ENCODE peak calls at places on chromosome 22, in eight cellular contexts. Q is dorsolateral prefrontal cortex, C is endodermal cell, B is right atrium auricular region, X is transverse colon, P is substantia nigra, E is brain microvascular endothelial cell, W is spleen. D is an unnamed sample.

GRCh38 chr22:37563153-37564081 is 3.1 kb downstream of the CDC42EP1 start:
- DNase-seq in Q (peak), C (peak), B (peak), X (peak), P (peak), E (peak), W (no peak), D (peak)

GRCh38 chr22:41902932-41903421 is 11.9 kb downstream of the SHISA8 start:
- DNase-seq in Q (no peak), C (peak), B (no peak), X (no peak), P (no peak), E (no peak), W (no peak), D (peak)

GRCh38 chr22:29266564-29267461 is 968 bp downstream of the RHBDD3 start:
- DNase-seq in Q (peak), C (peak), B (peak), X (no peak), P (no peak), E (no peak), W (peak), D (peak)

GRCh38 chr22:33480118-33480517 is 421.9 kb upstream of the SYN3 start:
- DNase-seq in Q (no peak), C (no peak), B (no peak), X (no peak), P (no peak), E (no peak), W (no peak), D (no peak)

GRCh38 chr22:38735126-38735464 is 20.7 kb downstream of the SUN2 start:
- DNase-seq in Q (no peak), C (no peak), B (no peak), X (no peak), P (no peak), E (no peak), W (peak), D (no peak)

GRCh38 chr22:29842740-29843139 is 4.7 kb upstream of the ASCC2 start:
- DNase-seq in Q (no peak), C (no peak), B (peak), X (no peak), P (no peak), E (peak), W (no peak), D (peak)

GRCh38 chr22:36244522-36245391 is 5.4 kb upstream of the APOL2 start:
- DNase-seq in Q (no peak), C (no peak), B (no peak), X (no peak), P (no peak), E (no peak), W (no peak), D (no peak)

GRCh38 chr22:38273135-38273761 is 438 bp upstream of the TMEM184B start:
- DNase-seq in Q (no peak), C (no peak), B (no peak), X (no peak), P (no peak), E (no peak), W (no peak), D (no peak)

GRCh38 chr22:33600113-33600512 is 320.2 kb downstream of the LARGE1 start:
- DNase-seq in Q (no peak), C (no peak), B (no peak), X (no peak), P (no peak), E (no peak), W (no peak), D (no peak)

GRCh38 chr22:38862375-38863329 is 9.4 kb downstream of the CBX6 start:
- DNase-seq in Q (no peak), C (peak), B (no peak), X (peak), P (no peak), E (no peak), W (no peak), D (peak)

GRCh38 chr22:37674951-37675929 is at the start of gene LGALS1:
- DNase-seq in Q (peak), C (peak), B (peak), X (peak), P (peak), E (peak), W (peak), D (peak)

GRCh38 chr22:33274214-33274828 is 216.1 kb upstream of the SYN3 start:
- DNase-seq in Q (no peak), C (peak), B (no peak), X (peak), P (no peak), E (no peak), W (peak), D (peak)

GRCh38 chr22:23065495-23066122 is 4.7 kb upstream of the GNAZ start:
- DNase-seq in Q (peak), C (peak), B (peak), X (no peak), P (no peak), E (no peak), W (peak), D (peak)

DNA sequence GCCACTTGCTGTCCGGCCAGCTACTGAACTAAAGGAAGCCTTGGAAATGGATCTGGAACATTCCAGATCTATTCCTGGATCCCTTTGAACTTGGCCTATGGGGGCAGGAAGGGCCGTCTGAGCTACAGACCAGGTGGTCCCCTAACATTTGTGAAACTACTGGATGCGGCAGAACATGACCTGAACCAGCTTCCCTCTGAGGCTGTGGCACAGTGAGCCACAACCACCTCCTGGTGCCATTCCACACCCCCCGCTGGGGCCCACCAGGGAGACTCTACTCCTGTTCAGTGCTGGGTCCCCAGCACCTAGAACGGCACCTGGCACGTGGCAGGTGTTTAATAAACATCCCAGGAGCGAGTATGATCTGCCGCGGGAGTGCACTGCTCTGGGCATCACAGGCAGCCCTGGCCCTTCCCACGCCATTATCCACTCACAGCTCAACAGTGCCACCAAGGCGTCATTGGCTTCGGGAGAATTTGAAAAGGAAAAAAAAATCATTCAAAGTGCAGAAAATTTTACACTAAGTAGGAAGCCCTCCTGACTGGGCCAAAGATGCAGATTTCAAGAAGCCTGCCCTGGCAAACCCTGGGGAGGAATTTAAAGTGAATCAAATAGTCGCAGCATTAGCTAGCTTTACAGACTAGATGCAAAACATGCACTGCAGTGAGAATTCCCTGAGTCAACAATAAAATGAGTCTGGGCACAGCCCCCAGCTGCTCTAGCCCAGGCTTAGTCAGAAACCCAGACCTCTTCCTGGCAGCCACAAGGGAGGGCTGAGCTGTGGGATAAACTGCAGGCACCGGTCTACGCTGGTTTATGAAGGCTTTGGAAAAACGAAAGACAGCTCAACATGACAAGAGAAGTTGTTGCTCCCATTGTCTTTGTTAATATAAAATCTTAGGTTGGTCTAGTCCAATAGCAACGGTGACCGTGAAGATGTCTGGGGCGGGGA is 14.3 kb upstream of the EFCAB6 start:
- DNase-seq in Q (no peak), C (peak), B (no peak), X (no peak), P (no peak), E (peak), W (no peak), D (peak)
- H3K27ac ChIP-seq in Q (peak), C (no peak), B (peak), X (peak), P (no peak), E (no peak), W (no peak), D (peak)

GRCh38 chr22:45224988-45225731 is 15.5 kb downstream of the KIAA0930 start:
- DNase-seq in Q (peak), C (peak), B (no peak), X (no peak), P (peak), E (no peak), W (peak), D (no peak)

GRCh38 chr22:45225732-45226560 is 14.7 kb downstream of the KIAA0930 start:
- DNase-seq in Q (peak), C (peak), B (peak), X (peak), P (peak), E (no peak), W (peak), D (peak)

GRCh38 chr22:45224331-45224730 is 16.4 kb downstream of the KIAA0930 start:
- DNase-seq in Q (no peak), C (peak), B (no peak), X (no peak), P (no peak), E (no peak), W (peak), D (no peak)

GRCh38 chr22:45221201-45221600 is 19.5 kb downstream of the KIAA0930 start:
- DNase-seq in Q (no peak), C (no peak), B (no peak), X (no peak), P (no peak), E (no peak), W (no peak), D (no peak)

DNA sequence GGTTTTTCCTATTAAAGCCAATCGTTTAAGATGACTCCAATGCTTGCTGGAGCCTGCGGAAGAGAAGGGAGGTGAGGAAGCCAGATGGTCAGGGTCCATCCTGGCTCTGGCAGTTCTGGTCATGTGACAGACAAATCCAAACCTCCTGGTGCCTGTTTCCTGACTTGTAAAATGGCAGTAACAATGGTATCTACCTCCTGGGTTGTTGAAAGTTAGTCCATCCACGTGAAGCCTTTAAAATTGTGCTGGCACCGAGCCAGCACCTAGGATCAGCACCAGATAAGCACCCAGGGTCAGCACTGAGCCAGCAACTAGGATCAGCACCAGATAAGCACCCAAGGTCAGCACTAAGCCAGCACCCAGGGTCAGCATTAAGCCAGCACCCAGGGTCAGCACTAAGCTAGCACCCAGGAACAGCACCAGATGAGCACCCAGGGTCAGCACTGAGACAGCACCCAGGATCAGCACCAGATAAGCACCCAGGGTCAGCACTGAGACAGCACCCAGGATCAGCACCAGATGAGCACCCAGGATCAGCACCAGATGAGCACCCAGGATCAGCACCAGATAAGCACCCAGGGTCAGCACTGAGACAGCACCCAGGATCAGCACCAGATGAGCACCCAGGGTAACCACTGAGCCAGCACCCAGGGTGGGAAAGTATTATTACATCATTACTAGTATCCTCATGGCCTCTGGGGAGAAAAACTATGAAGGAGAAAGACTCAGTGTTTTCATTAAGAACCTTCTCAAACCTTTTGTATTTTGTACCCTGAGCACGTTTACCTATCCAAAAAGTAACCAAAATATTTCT is 17.2 kb downstream of the KIAA0930 start:
- DNase-seq in Q (no peak), C (peak), B (no peak), X (no peak), P (no peak), E (no peak), W (peak), D (no peak)
- H3K27ac ChIP-seq in Q (peak), C (no peak), B (no peak), X (no peak), P (peak), E (no peak), W (peak), D (no peak)

GRCh38 chr22:19580291-19580890 is 56.2 kb upstream of the CLDN5 start:
- DNase-seq in Q (no peak), C (no peak), B (no peak), X (no peak), P (no peak), E (no peak), W (no peak), D (no peak)
- H3K27ac ChIP-seq in Q (no peak), C (no peak), B (no peak), X (no peak), P (no peak), E (no peak), W (no peak), D (no peak)

GRCh38 chr22:49968831-49969661 is 8.5 kb downstream of the PIM3 start:
- DNase-seq in Q (peak), C (peak), B (no peak), X (no peak), P (no peak), E (no peak), W (peak), D (peak)

GRCh38 chr22:49971232-49972162 is 10.9 kb downstream of the PIM3 start:
- DNase-seq in Q (peak), C (peak), B (peak), X (peak), P (peak), E (peak), W (peak), D (peak)

GRCh38 chr22:49969751-49970527 is 9.4 kb downstream of the PIM3 start:
- DNase-seq in Q (peak), C (peak), B (no peak), X (no peak), P (no peak), E (no peak), W (peak), D (peak)

GRCh38 chr22:49972163-49973017 is 11.8 kb downstream of the PIM3 start:
- DNase-seq in Q (no peak), C (peak), B (no peak), X (no peak), P (no peak), E (no peak), W (peak), D (peak)

GRCh38 chr22:49970528-49971231 is 10.1 kb downstream of the PIM3 start:
- DNase-seq in Q (peak), C (peak), B (peak), X (peak), P (peak), E (peak), W (peak), D (peak)
- H3K27ac ChIP-seq in Q (peak), C (no peak), B (peak), X (peak), P (peak), E (peak), W (peak), D (peak)

DNA sequence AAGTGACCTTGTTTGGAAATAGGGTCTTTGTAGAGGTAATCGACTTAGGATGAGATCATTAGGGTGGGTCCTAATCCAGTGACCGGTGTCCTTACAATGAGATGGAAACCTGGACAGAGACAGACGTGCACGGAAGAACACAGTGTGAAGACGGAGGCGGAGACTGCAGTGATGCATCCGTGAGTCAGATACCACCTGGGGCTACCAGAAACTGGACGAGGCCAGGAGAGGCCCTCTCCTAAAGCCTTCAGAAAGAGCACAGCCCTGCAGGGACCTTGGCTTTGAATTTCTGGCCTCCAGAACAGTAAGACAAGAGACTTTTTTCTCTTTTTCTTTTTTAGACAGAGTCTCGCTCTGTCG is 82.5 kb downstream of the CELSR1 start:
- DNase-seq in Q (no peak), C (no peak), B (no peak), X (no peak), P (no peak), E (no peak), W (no peak), D (no peak)
- H3K27ac ChIP-seq in Q (no peak), C (no peak), B (no peak), X (no peak), P (no peak), E (no peak), W (no peak), D (no peak)

DNA sequence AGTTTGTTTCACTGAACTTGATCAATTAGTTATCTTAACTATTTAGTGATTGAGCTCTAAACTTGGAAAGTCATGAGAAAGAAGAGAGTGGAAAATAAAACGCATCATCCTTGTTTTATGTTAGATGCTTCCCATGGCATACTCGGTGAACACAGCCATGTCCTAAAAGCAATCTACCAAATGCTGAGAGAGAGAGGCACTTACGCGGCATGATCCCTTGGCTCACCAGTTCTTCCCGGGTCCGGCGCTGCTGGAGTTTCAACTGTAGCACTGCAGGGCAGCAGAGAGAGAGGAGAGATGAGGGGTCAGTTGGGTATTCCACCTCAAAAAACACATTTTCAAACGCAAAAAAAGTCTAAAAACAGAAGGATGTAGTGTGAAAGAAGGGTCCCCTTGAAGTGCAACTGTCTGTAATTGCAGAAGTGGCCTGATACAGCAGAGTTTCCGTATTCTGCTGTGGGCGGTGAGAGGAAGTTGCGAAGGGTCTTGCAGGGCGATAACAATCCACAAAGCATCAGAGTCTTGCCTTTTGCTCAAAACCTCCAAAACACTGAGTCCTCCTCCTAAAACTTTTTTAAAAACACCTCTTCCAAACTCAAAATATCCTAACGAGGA is 92.7 kb downstream of the SGSM3 start:
- DNase-seq in Q (no peak), C (no peak), B (no peak), X (peak), P (no peak), E (no peak), W (peak), D (no peak)
- H3K27ac ChIP-seq in Q (peak), C (peak), B (no peak), X (peak), P (no peak), E (no peak), W (peak), D (no peak)